ENCODE peak calls at places on chromosomes 7 and 10, in ten cellular contexts. N is nephron progenitor cell, L is AG08396, E is substantia nigra, U is body of pancreas, Q is GM20000, T is stomach, C is Caki2, O is progenitor cell of endocrine pancreas, K is posterior cingulate gyrus. Y is an unnamed sample.

GRCh38 chr7:23020742-23021401 is 6.9 kb upstream of the HYCC1 start:
- DNase-seq in K (no peak), E (no peak), L (peak; percentile 77), O (no peak), N (no peak), T (no peak), Q (no peak), U (no peak), C (no peak), Y (no peak)

GRCh38 chr10:101629781-101630419 is 41.8 kb downstream of the DPCD start:
- DNase-seq in T (no peak), O (no peak), L (no peak), E (no peak), Q (no peak), C (no peak), K (peak; percentile 35), U (no peak), N (no peak), Y (no peak)

GRCh38 chr7:35768346-35768745 is 32.5 kb upstream of the SEPTIN7 start:
- DNase-seq in K (no peak), C (no peak), U (no peak), N (no peak), E (no peak), O (no peak), Q (no peak), T (no peak), L (no peak), Y (no peak)

GRCh38 chr10:23514321-23514720 is 75.4 kb downstream of the OTUD1 start:
- DNase-seq in C (peak; percentile 37), T (no peak), K (no peak), O (no peak), Q (no peak), E (no peak), U (no peak), L (no peak), N (no peak), Y (no peak)

GRCh38 chr7:45197461-45197860 is 39.9 kb downstream of the RAMP3 start:
- DNase-seq in T (no peak), Q (no peak), O (no peak), C (no peak), E (no peak), U (no peak), L (no peak), N (no peak), K (no peak), Y (no peak)

GRCh38 chr7:101884671-101885596 is 67.5 kb downstream of the CUX1 start:
- DNase-seq in C (no peak), O (no peak), K (no peak), N (no peak), T (no peak), U (no peak), E (no peak), L (no peak), Q (peak; percentile 64), Y (no peak)

GRCh38 chr10:67239864-67240497 is 314.1 kb downstream of the LRRTM3 start:
- DNase-seq in L (no peak), T (no peak), U (no peak), N (no peak), E (no peak), O (no peak), C (no peak), Q (no peak), K (no peak), Y (no peak)

GRCh38 chr10:133231946-133232574 is 2.0 kb downstream of the UTF1 start:
- DNase-seq in U (no peak), O (no peak), T (no peak), K (no peak), E (no peak), N (no peak), Q (no peak), L (no peak), C (no peak), Y (no peak)

GRCh38 chr10:52662255-52662654 is 110.3 kb downstream of the MBL2 start:
- DNase-seq in L (no peak), O (no peak), T (no peak), E (no peak), C (no peak), K (no peak), Q (no peak), U (no peak), N (no peak), Y (no peak)

GRCh38 chr7:114979388-114979787 is 57.5 kb downstream of the MDFIC start:
- DNase-seq in E (no peak), O (no peak), U (peak; percentile 81), Q (no peak), L (no peak), K (no peak), T (peak; percentile 61), C (no peak), N (no peak), Y (peak; percentile 16)

GRCh38 chr7:104855826-104856225 is 158.2 kb upstream of the KMT2E start:
- DNase-seq in N (no peak), K (no peak), O (no peak), C (peak; percentile 15), T (no peak), L (no peak), Q (no peak), U (no peak), E (no peak), Y (no peak)

GRCh38 chr7:150990416-150991186 is at the start of gene NOS3:
- DNase-seq in Q (no peak), C (peak; percentile 59), O (no peak), E (no peak), N (no peak), L (no peak), U (no peak), K (no peak), T (no peak), Y (peak; percentile 75)

GRCh38 chr10:112783653-112784426 is 166.2 kb upstream of the TCF7L2 start:
- DNase-seq in Q (no peak), L (no peak), N (peak; percentile 18), O (no peak), U (peak; percentile 20), C (no peak), K (no peak), E (no peak), T (no peak), Y (no peak)

GRCh38 chr7:151448261-151449252 is 8.6 kb upstream of the CRYGN start:
- DNase-seq in U (peak; percentile 72), O (peak; percentile 63), K (no peak), E (peak; percentile 21), N (peak; percentile 76), Q (peak; percentile 91), L (peak; percentile 90), T (peak; percentile 75), C (no peak), Y (peak; percentile 82)

GRCh38 chr7:20075992-20076813 is 141.0 kb downstream of the MACC1 start:
- DNase-seq in O (no peak), K (no peak), T (no peak), L (no peak), U (no peak), Q (no peak), C (no peak), E (no peak), N (no peak), Y (no peak)

GRCh38 chr7:28018020-28018419 is 162.6 kb downstream of the JAZF1 start:
- DNase-seq in C (no peak), U (no peak), L (no peak), Q (no peak), K (no peak), N (no peak), O (no peak), T (no peak), E (no peak), Y (no peak)

GRCh38 chr10:8946451-8946850 is 892.0 kb downstream of the GATA3 start:
- DNase-seq in Q (no peak), T (no peak), K (no peak), L (no peak), C (no peak), O (no peak), U (no peak), N (no peak), E (no peak), Y (no peak)

GRCh38 chr7:117731455-117731854 is 141.8 kb downstream of the CTTNBP2 start:
- DNase-seq in U (no peak), O (no peak), L (no peak), K (no peak), Q (peak; percentile 62), T (no peak), N (no peak), E (no peak), C (no peak), Y (no peak)

GRCh38 chr7:50656141-50656895 is 91.1 kb upstream of the DDC start:
- DNase-seq in U (no peak), N (no peak), E (no peak), C (no peak), Q (no peak), T (no peak), K (no peak), L (no peak), O (no peak), Y (no peak)

GRCh38 chr10:86958109-86958830 is at the start of gene SNCG:
- DNase-seq in E (no peak), Q (no peak), L (no peak), C (peak; percentile 54), N (peak; percentile 62), K (no peak), T (peak; percentile 51), U (peak; percentile 55), O (no peak), Y (no peak)

GRCh38 chr7:19248681-19249080 is 103.5 kb upstream of the FERD3L start:
- DNase-seq in L (peak; percentile 16), Q (no peak), O (no peak), U (no peak), T (no peak), C (no peak), K (no peak), N (no peak), E (no peak), Y (no peak)

GRCh38 chr10:73931767-73932624 is 21.1 kb downstream of the PLAU start:
- DNase-seq in L (no peak), E (no peak), Q (peak; percentile 70), K (no peak), U (peak; percentile 84), O (no peak), C (peak; percentile 43), N (no peak), T (peak; percentile 55), Y (peak; percentile 70)

GRCh38 chr7:90474284-90475210 is 5.1 kb downstream of the PTTG1IP2 start:
- DNase-seq in O (no peak), E (no peak), K (no peak), L (peak; percentile 11), U (no peak), T (no peak), C (no peak), N (no peak), Q (no peak), Y (no peak)

GRCh38 chr7:25720427-25720826 is 431.6 kb upstream of the NFE2L3 start:
- DNase-seq in E (no peak), U (no peak), L (peak; percentile 24), O (no peak), N (no peak), Q (no peak), K (no peak), T (no peak), C (peak; percentile 12), Y (no peak)

GRCh38 chr10:83212632-83213349 is 926.5 kb upstream of the GHITM start:
- DNase-seq in K (no peak), N (no peak), E (no peak), U (no peak), O (no peak), T (no peak), L (no peak), Q (no peak), C (no peak), Y (no peak)

GRCh38 chr10:93462881-93463280 is 19.3 kb downstream of the MYOF start:
- DNase-seq in C (no peak), E (no peak), K (no peak), O (no peak), L (no peak), N (no peak), Q (no peak), U (no peak), T (no peak), Y (no peak)

GRCh38 chr7:48009954-48010353 is 19.0 kb downstream of the SUN3 start:
- DNase-seq in N (no peak), C (no peak), L (no peak), U (no peak), E (no peak), Q (no peak), O (no peak), K (no peak), T (no peak), Y (no peak)

Y was measured in hepatocyte.